ENCODE peak calls at places on chromosomes 7 and 10, in nine cellular contexts. One of them, this sample, is unnamed.

GRCh38 chr10:63976538-63976937 is 455.3 kb downstream of the REEP3 start:
- DNase-seq in cardiac fibroblast: peak
- DNase-seq in HCEC 1CT: no peak
- DNase-seq in putamen: peak
- DNase-seq in EL: peak
- DNase-seq in endothelial cell of umbilical vein: peak
- DNase-seq in NCI-H774: peak
- DNase-seq in stimulated activated CD8-positive, alpha-beta memory T cell treated with anti-CD3 and anti-CD28 coated beads, Interleukin-4, amount 100 ng/mL, for 1 hour: no peak
- DNase-seq in AG09319: no peak
- DNase-seq in this sample: no peak

GRCh38 chr7:80439894-80440811 is 71.7 kb downstream of the GNAT3 start:
- DNase-seq in endothelial cell of umbilical vein: peak
- DNase-seq in cardiac fibroblast: peak
- DNase-seq in stimulated activated CD8-positive, alpha-beta memory T cell treated with anti-CD3 and anti-CD28 coated beads, Interleukin-4, amount 100 ng/mL, for 1 hour: no peak
- DNase-seq in putamen: no peak
- DNase-seq in EL: peak
- DNase-seq in AG09319: no peak
- DNase-seq in NCI-H774: no peak
- DNase-seq in HCEC 1CT: peak
- DNase-seq in this sample: no peak

GRCh38 chr10:11024596-11024995 is 6.9 kb downstream of the CELF2 start:
- DNase-seq in HCEC 1CT: peak
- DNase-seq in cardiac fibroblast: peak
- DNase-seq in AG09319: no peak
- DNase-seq in endothelial cell of umbilical vein: peak
- DNase-seq in NCI-H774: no peak
- DNase-seq in stimulated activated CD8-positive, alpha-beta memory T cell treated with anti-CD3 and anti-CD28 coated beads, Interleukin-4, amount 100 ng/mL, for 1 hour: no peak
- DNase-seq in EL: no peak
- DNase-seq in putamen: no peak
- DNase-seq in this sample: no peak

GRCh38 chr7:55975944-55976633 is 11.7 kb downstream of the NIPSNAP2 start:
- DNase-seq in NCI-H774: peak
- DNase-seq in AG09319: no peak
- DNase-seq in putamen: no peak
- DNase-seq in HCEC 1CT: no peak
- DNase-seq in endothelial cell of umbilical vein: no peak
- DNase-seq in EL: no peak
- DNase-seq in cardiac fibroblast: no peak
- DNase-seq in stimulated activated CD8-positive, alpha-beta memory T cell treated with anti-CD3 and anti-CD28 coated beads, Interleukin-4, amount 100 ng/mL, for 1 hour: no peak
- DNase-seq in this sample: no peak

GRCh38 chr7:157514306-157514705 is 177.5 kb downstream of the DNAJB6 start:
- DNase-seq in stimulated activated CD8-positive, alpha-beta memory T cell treated with anti-CD3 and anti-CD28 coated beads, Interleukin-4, amount 100 ng/mL, for 1 hour: no peak
- DNase-seq in putamen: no peak
- DNase-seq in endothelial cell of umbilical vein: no peak
- DNase-seq in EL: no peak
- DNase-seq in NCI-H774: no peak
- DNase-seq in cardiac fibroblast: no peak
- DNase-seq in HCEC 1CT: no peak
- DNase-seq in AG09319: no peak
- DNase-seq in this sample: no peak

GRCh38 chr7:101590663-101591435 is 38.2 kb downstream of the MYL10 start:
- DNase-seq in endothelial cell of umbilical vein: no peak
- DNase-seq in stimulated activated CD8-positive, alpha-beta memory T cell treated with anti-CD3 and anti-CD28 coated beads, Interleukin-4, amount 100 ng/mL, for 1 hour: no peak
- DNase-seq in cardiac fibroblast: no peak
- DNase-seq in AG09319: no peak
- DNase-seq in putamen: no peak
- DNase-seq in HCEC 1CT: no peak
- DNase-seq in EL: no peak
- DNase-seq in NCI-H774: no peak
- DNase-seq in this sample: no peak

GRCh38 chr10:6328708-6329423 is 126.1 kb downstream of the PFKFB3 start:
- DNase-seq in NCI-H774: no peak
- DNase-seq in stimulated activated CD8-positive, alpha-beta memory T cell treated with anti-CD3 and anti-CD28 coated beads, Interleukin-4, amount 100 ng/mL, for 1 hour: no peak
- DNase-seq in endothelial cell of umbilical vein: no peak
- DNase-seq in putamen: peak
- DNase-seq in cardiac fibroblast: no peak
- DNase-seq in AG09319: no peak
- DNase-seq in EL: no peak
- DNase-seq in HCEC 1CT: no peak
- DNase-seq in this sample: no peak

GRCh38 chr10:116186273-116186672 is 86.7 kb downstream of the GFRA1 start:
- DNase-seq in NCI-H774: no peak
- DNase-seq in stimulated activated CD8-positive, alpha-beta memory T cell treated with anti-CD3 and anti-CD28 coated beads, Interleukin-4, amount 100 ng/mL, for 1 hour: no peak
- DNase-seq in EL: no peak
- DNase-seq in putamen: no peak
- DNase-seq in HCEC 1CT: no peak
- DNase-seq in cardiac fibroblast: no peak
- DNase-seq in endothelial cell of umbilical vein: no peak
- DNase-seq in AG09319: no peak
- DNase-seq in this sample: no peak

GRCh38 chr10:98125940-98126631 is 8.4 kb upstream of the R3HCC1L start:
- DNase-seq in cardiac fibroblast: no peak
- DNase-seq in NCI-H774: no peak
- DNase-seq in HCEC 1CT: no peak
- DNase-seq in EL: no peak
- DNase-seq in stimulated activated CD8-positive, alpha-beta memory T cell treated with anti-CD3 and anti-CD28 coated beads, Interleukin-4, amount 100 ng/mL, for 1 hour: no peak
- DNase-seq in AG09319: no peak
- DNase-seq in endothelial cell of umbilical vein: no peak
- DNase-seq in putamen: no peak
- DNase-seq in this sample: no peak

GRCh38 chr7:13336227-13336626 is 648.8 kb downstream of the ARL4A start:
- DNase-seq in EL: peak
- DNase-seq in endothelial cell of umbilical vein: no peak
- DNase-seq in putamen: no peak
- DNase-seq in AG09319: no peak
- DNase-seq in HCEC 1CT: peak
- DNase-seq in stimulated activated CD8-positive, alpha-beta memory T cell treated with anti-CD3 and anti-CD28 coated beads, Interleukin-4, amount 100 ng/mL, for 1 hour: no peak
- DNase-seq in NCI-H774: no peak
- DNase-seq in cardiac fibroblast: peak
- DNase-seq in this sample: no peak

GRCh38 chr7:455110-455928 is 64.3 kb downstream of the PDGFA start:
- DNase-seq in HCEC 1CT: no peak
- DNase-seq in endothelial cell of umbilical vein: peak
- DNase-seq in stimulated activated CD8-positive, alpha-beta memory T cell treated with anti-CD3 and anti-CD28 coated beads, Interleukin-4, amount 100 ng/mL, for 1 hour: no peak
- DNase-seq in EL: peak
- DNase-seq in NCI-H774: no peak
- DNase-seq in putamen: no peak
- DNase-seq in cardiac fibroblast: peak
- DNase-seq in AG09319: no peak
- DNase-seq in this sample: peak

GRCh38 chr10:33195608-33196376 is 138.7 kb downstream of the NRP1 start:
- DNase-seq in cardiac fibroblast: peak
- DNase-seq in stimulated activated CD8-positive, alpha-beta memory T cell treated with anti-CD3 and anti-CD28 coated beads, Interleukin-4, amount 100 ng/mL, for 1 hour: no peak
- DNase-seq in EL: peak
- DNase-seq in HCEC 1CT: peak
- DNase-seq in endothelial cell of umbilical vein: peak
- DNase-seq in NCI-H774: no peak
- DNase-seq in putamen: no peak
- DNase-seq in AG09319: no peak
- DNase-seq in this sample: no peak

GRCh38 chr10:93397020-93397419 is 85.1 kb downstream of the MYOF start:
- DNase-seq in NCI-H774: no peak
- DNase-seq in putamen: no peak
- DNase-seq in HCEC 1CT: no peak
- DNase-seq in stimulated activated CD8-positive, alpha-beta memory T cell treated with anti-CD3 and anti-CD28 coated beads, Interleukin-4, amount 100 ng/mL, for 1 hour: no peak
- DNase-seq in cardiac fibroblast: no peak
- DNase-seq in AG09319: no peak
- DNase-seq in endothelial cell of umbilical vein: no peak
- DNase-seq in EL: no peak
- DNase-seq in this sample: no peak

GRCh38 chr10:63819753-63820347 is 298.6 kb downstream of the REEP3 start:
- DNase-seq in endothelial cell of umbilical vein: peak
- DNase-seq in stimulated activated CD8-positive, alpha-beta memory T cell treated with anti-CD3 and anti-CD28 coated beads, Interleukin-4, amount 100 ng/mL, for 1 hour: no peak
- DNase-seq in AG09319: peak
- DNase-seq in HCEC 1CT: peak
- DNase-seq in putamen: peak
- DNase-seq in cardiac fibroblast: peak
- DNase-seq in EL: peak
- DNase-seq in NCI-H774: peak
- DNase-seq in this sample: peak

GRCh38 chr10:85600026-85600743 is 766.4 kb downstream of the GRID1 start:
- DNase-seq in EL: no peak
- DNase-seq in cardiac fibroblast: no peak
- DNase-seq in AG09319: no peak
- DNase-seq in endothelial cell of umbilical vein: no peak
- DNase-seq in NCI-H774: no peak
- DNase-seq in stimulated activated CD8-positive, alpha-beta memory T cell treated with anti-CD3 and anti-CD28 coated beads, Interleukin-4, amount 100 ng/mL, for 1 hour: no peak
- DNase-seq in putamen: peak
- DNase-seq in HCEC 1CT: no peak
- DNase-seq in this sample: no peak

GRCh38 chr10:74081192-74081803 is 69.3 kb downstream of the AP3M1 start:
- DNase-seq in stimulated activated CD8-positive, alpha-beta memory T cell treated with anti-CD3 and anti-CD28 coated beads, Interleukin-4, amount 100 ng/mL, for 1 hour: no peak
- DNase-seq in NCI-H774: peak
- DNase-seq in AG09319: no peak
- DNase-seq in HCEC 1CT: peak
- DNase-seq in putamen: peak
- DNase-seq in endothelial cell of umbilical vein: peak
- DNase-seq in EL: peak
- DNase-seq in cardiac fibroblast: peak
- DNase-seq in this sample: no peak

GRCh38 chr7:1192171-1192676 is 32.2 kb upstream of the ZFAND2A start:
- DNase-seq in stimulated activated CD8-positive, alpha-beta memory T cell treated with anti-CD3 and anti-CD28 coated beads, Interleukin-4, amount 100 ng/mL, for 1 hour: no peak
- DNase-seq in putamen: no peak
- DNase-seq in HCEC 1CT: peak
- DNase-seq in cardiac fibroblast: peak
- DNase-seq in AG09319: peak
- DNase-seq in endothelial cell of umbilical vein: peak
- DNase-seq in EL: peak
- DNase-seq in NCI-H774: no peak
- DNase-seq in this sample: no peak

GRCh38 chr10:114724707-114725106 is 66.6 kb upstream of the ABLIM1 start:
- DNase-seq in AG09319: no peak
- DNase-seq in putamen: no peak
- DNase-seq in HCEC 1CT: no peak
- DNase-seq in endothelial cell of umbilical vein: no peak
- DNase-seq in NCI-H774: no peak
- DNase-seq in cardiac fibroblast: no peak
- DNase-seq in EL: no peak
- DNase-seq in stimulated activated CD8-positive, alpha-beta memory T cell treated with anti-CD3 and anti-CD28 coated beads, Interleukin-4, amount 100 ng/mL, for 1 hour: no peak
- DNase-seq in this sample: no peak

GRCh38 chr10:19658131-19658530 is 158.1 kb upstream of the PLXDC2 start:
- DNase-seq in NCI-H774: no peak
- DNase-seq in HCEC 1CT: no peak
- DNase-seq in stimulated activated CD8-positive, alpha-beta memory T cell treated with anti-CD3 and anti-CD28 coated beads, Interleukin-4, amount 100 ng/mL, for 1 hour: no peak
- DNase-seq in EL: no peak
- DNase-seq in AG09319: no peak
- DNase-seq in endothelial cell of umbilical vein: no peak
- DNase-seq in cardiac fibroblast: peak
- DNase-seq in putamen: no peak
- DNase-seq in this sample: no peak

GRCh38 chr7:8133188-8133848 is 128.6 kb downstream of the ICA1 start:
- DNase-seq in EL: no peak
- DNase-seq in endothelial cell of umbilical vein: no peak
- DNase-seq in AG09319: no peak
- DNase-seq in putamen: no peak
- DNase-seq in stimulated activated CD8-positive, alpha-beta memory T cell treated with anti-CD3 and anti-CD28 coated beads, Interleukin-4, amount 100 ng/mL, for 1 hour: no peak
- DNase-seq in cardiac fibroblast: no peak
- DNase-seq in HCEC 1CT: no peak
- DNase-seq in NCI-H774: no peak
- DNase-seq in this sample: no peak

GRCh38 chr7:157389951-157390730 is 53.3 kb downstream of the DNAJB6 start:
- DNase-seq in endothelial cell of umbilical vein: no peak
- DNase-seq in AG09319: no peak
- DNase-seq in putamen: no peak
- DNase-seq in HCEC 1CT: no peak
- DNase-seq in stimulated activated CD8-positive, alpha-beta memory T cell treated with anti-CD3 and anti-CD28 coated beads, Interleukin-4, amount 100 ng/mL, for 1 hour: no peak
- DNase-seq in cardiac fibroblast: peak
- DNase-seq in NCI-H774: no peak
- DNase-seq in EL: no peak
- DNase-seq in this sample: no peak

GRCh38 chr7:155299539-155300202 is 2.0 kb downstream of the INSIG1 start:
- DNase-seq in stimulated activated CD8-positive, alpha-beta memory T cell treated with anti-CD3 and anti-CD28 coated beads, Interleukin-4, amount 100 ng/mL, for 1 hour: no peak
- DNase-seq in endothelial cell of umbilical vein: no peak
- DNase-seq in NCI-H774: no peak
- DNase-seq in putamen: no peak
- DNase-seq in cardiac fibroblast: no peak
- DNase-seq in AG09319: no peak
- DNase-seq in HCEC 1CT: no peak
- DNase-seq in EL: no peak
- DNase-seq in this sample: no peak

GRCh38 chr7:23396222-23396621 is 74.1 kb downstream of the IGF2BP3 start:
- DNase-seq in stimulated activated CD8-positive, alpha-beta memory T cell treated with anti-CD3 and anti-CD28 coated beads, Interleukin-4, amount 100 ng/mL, for 1 hour: no peak
- DNase-seq in NCI-H774: no peak
- DNase-seq in HCEC 1CT: peak
- DNase-seq in cardiac fibroblast: peak
- DNase-seq in putamen: no peak
- DNase-seq in AG09319: peak
- DNase-seq in EL: peak
- DNase-seq in endothelial cell of umbilical vein: no peak
- DNase-seq in this sample: no peak

GRCh38 chr10:27950165-27950564 is 48.7 kb downstream of the ODAD2 start:
- DNase-seq in putamen: no peak
- DNase-seq in NCI-H774: no peak
- DNase-seq in HCEC 1CT: no peak
- DNase-seq in endothelial cell of umbilical vein: no peak
- DNase-seq in AG09319: no peak
- DNase-seq in stimulated activated CD8-positive, alpha-beta memory T cell treated with anti-CD3 and anti-CD28 coated beads, Interleukin-4, amount 100 ng/mL, for 1 hour: no peak
- DNase-seq in EL: no peak
- DNase-seq in cardiac fibroblast: no peak
- DNase-seq in this sample: no peak

GRCh38 chr10:76397210-76397881 is 965.9 kb downstream of the LRMDA start:
- DNase-seq in HCEC 1CT: no peak
- DNase-seq in cardiac fibroblast: no peak
- DNase-seq in EL: no peak
- DNase-seq in AG09319: no peak
- DNase-seq in putamen: no peak
- DNase-seq in endothelial cell of umbilical vein: no peak
- DNase-seq in stimulated activated CD8-positive, alpha-beta memory T cell treated with anti-CD3 and anti-CD28 coated beads, Interleukin-4, amount 100 ng/mL, for 1 hour: no peak
- DNase-seq in NCI-H774: no peak
- DNase-seq in this sample: no peak

This sample was measured in NCI-H1105.